ENCODE peak calls at places on chromosomes 16 and 17, in nine cellular contexts. One of them, this sample, is unnamed.

GRCh38 chr17:32920293-32920692 is 7.7 kb upstream of the TMEM98 start:
- DNase-seq in iris pigment epithelial cell: no peak
- DNase-seq in amniotic stem cell: no peak
- DNase-seq in activated naive CD8-positive, alpha-beta T cell treated with anti-CD3 and anti-CD28 coated beads, Interleukin-2, amount 50 U/mL, for 24 hours: no peak
- DNase-seq in NCI-H2171 treated with DMSO at 0.1 percent for 48 hours: no peak
- DNase-seq in choroid plexus epithelial cell: no peak
- DNase-seq in mesendoderm: no peak
- DNase-seq in GM20000: no peak
- DNase-seq in GM03348: no peak
- DNase-seq in this sample: no peak

GRCh38 chr17:57086069-57086930 is 1.3 kb downstream of the AKAP1 start:
- DNase-seq in activated naive CD8-positive, alpha-beta T cell treated with anti-CD3 and anti-CD28 coated beads, Interleukin-2, amount 50 U/mL, for 24 hours: peak
- DNase-seq in choroid plexus epithelial cell: peak
- DNase-seq in NCI-H2171 treated with DMSO at 0.1 percent for 48 hours: peak
- DNase-seq in amniotic stem cell: no peak
- DNase-seq in mesendoderm: peak
- DNase-seq in iris pigment epithelial cell: peak
- DNase-seq in GM03348: peak
- DNase-seq in GM20000: peak
- DNase-seq in this sample: no peak

GRCh38 chr16:67199011-67199807 is at the start of gene ELMO3:
- DNase-seq in GM20000: no peak
- DNase-seq in GM03348: peak
- DNase-seq in iris pigment epithelial cell: no peak
- DNase-seq in mesendoderm: peak
- DNase-seq in NCI-H2171 treated with DMSO at 0.1 percent for 48 hours: peak
- DNase-seq in amniotic stem cell: no peak
- DNase-seq in choroid plexus epithelial cell: no peak
- DNase-seq in activated naive CD8-positive, alpha-beta T cell treated with anti-CD3 and anti-CD28 coated beads, Interleukin-2, amount 50 U/mL, for 24 hours: no peak
- DNase-seq in this sample: no peak

GRCh38 chr17:82424001-82424862 is 5.8 kb upstream of the OGFOD3 start:
- DNase-seq in activated naive CD8-positive, alpha-beta T cell treated with anti-CD3 and anti-CD28 coated beads, Interleukin-2, amount 50 U/mL, for 24 hours: peak
- DNase-seq in GM20000: peak
- DNase-seq in choroid plexus epithelial cell: peak
- DNase-seq in mesendoderm: peak
- DNase-seq in NCI-H2171 treated with DMSO at 0.1 percent for 48 hours: no peak
- DNase-seq in amniotic stem cell: no peak
- DNase-seq in GM03348: peak
- DNase-seq in iris pigment epithelial cell: peak
- DNase-seq in this sample: peak

GRCh38 chr16:70691223-70692129 is 5.6 kb upstream of the MTSS2 start:
- DNase-seq in NCI-H2171 treated with DMSO at 0.1 percent for 48 hours: peak
- DNase-seq in mesendoderm: peak
- DNase-seq in GM03348: peak
- DNase-seq in choroid plexus epithelial cell: peak
- DNase-seq in iris pigment epithelial cell: peak
- DNase-seq in GM20000: no peak
- DNase-seq in activated naive CD8-positive, alpha-beta T cell treated with anti-CD3 and anti-CD28 coated beads, Interleukin-2, amount 50 U/mL, for 24 hours: no peak
- DNase-seq in amniotic stem cell: peak
- DNase-seq in this sample: peak

GRCh38 chr17:67218385-67218950 is 26.5 kb downstream of the HELZ start:
- DNase-seq in mesendoderm: no peak
- DNase-seq in activated naive CD8-positive, alpha-beta T cell treated with anti-CD3 and anti-CD28 coated beads, Interleukin-2, amount 50 U/mL, for 24 hours: no peak
- DNase-seq in choroid plexus epithelial cell: peak
- DNase-seq in GM20000: no peak
- DNase-seq in amniotic stem cell: no peak
- DNase-seq in iris pigment epithelial cell: peak
- DNase-seq in NCI-H2171 treated with DMSO at 0.1 percent for 48 hours: no peak
- DNase-seq in GM03348: peak
- DNase-seq in this sample: no peak

GRCh38 chr17:41906465-41907184 is 12.1 kb downstream of the ACLY start:
- DNase-seq in NCI-H2171 treated with DMSO at 0.1 percent for 48 hours: no peak
- DNase-seq in activated naive CD8-positive, alpha-beta T cell treated with anti-CD3 and anti-CD28 coated beads, Interleukin-2, amount 50 U/mL, for 24 hours: no peak
- DNase-seq in mesendoderm: no peak
- DNase-seq in GM20000: no peak
- DNase-seq in iris pigment epithelial cell: no peak
- DNase-seq in GM03348: no peak
- DNase-seq in choroid plexus epithelial cell: no peak
- DNase-seq in amniotic stem cell: no peak
- DNase-seq in this sample: no peak

GRCh38 chr16:84341533-84342295 is 26.6 kb upstream of the ATP2C2 start:
- DNase-seq in GM03348: no peak
- DNase-seq in iris pigment epithelial cell: no peak
- DNase-seq in choroid plexus epithelial cell: no peak
- DNase-seq in NCI-H2171 treated with DMSO at 0.1 percent for 48 hours: peak
- DNase-seq in GM20000: no peak
- DNase-seq in mesendoderm: no peak
- DNase-seq in amniotic stem cell: no peak
- DNase-seq in activated naive CD8-positive, alpha-beta T cell treated with anti-CD3 and anti-CD28 coated beads, Interleukin-2, amount 50 U/mL, for 24 hours: no peak
- DNase-seq in this sample: no peak

GRCh38 chr16:53091508-53092211 is 36.9 kb downstream of the CHD9 start:
- DNase-seq in NCI-H2171 treated with DMSO at 0.1 percent for 48 hours: peak
- DNase-seq in amniotic stem cell: peak
- DNase-seq in choroid plexus epithelial cell: peak
- DNase-seq in GM20000: peak
- DNase-seq in mesendoderm: peak
- DNase-seq in iris pigment epithelial cell: peak
- DNase-seq in activated naive CD8-positive, alpha-beta T cell treated with anti-CD3 and anti-CD28 coated beads, Interleukin-2, amount 50 U/mL, for 24 hours: peak
- DNase-seq in GM03348: peak
- DNase-seq in this sample: no peak

GRCh38 chr17:47324224-47325020 is 667 bp downstream of the EFCAB13 start:
- DNase-seq in GM03348: peak
- DNase-seq in mesendoderm: peak
- DNase-seq in amniotic stem cell: no peak
- DNase-seq in NCI-H2171 treated with DMSO at 0.1 percent for 48 hours: peak
- DNase-seq in GM20000: peak
- DNase-seq in iris pigment epithelial cell: peak
- DNase-seq in choroid plexus epithelial cell: peak
- DNase-seq in activated naive CD8-positive, alpha-beta T cell treated with anti-CD3 and anti-CD28 coated beads, Interleukin-2, amount 50 U/mL, for 24 hours: peak
- DNase-seq in this sample: peak

GRCh38 chr17:77141846-77142449 is 1.2 kb downstream of the SEC14L1 start:
- DNase-seq in activated naive CD8-positive, alpha-beta T cell treated with anti-CD3 and anti-CD28 coated beads, Interleukin-2, amount 50 U/mL, for 24 hours: no peak
- DNase-seq in GM03348: no peak
- DNase-seq in amniotic stem cell: no peak
- DNase-seq in iris pigment epithelial cell: no peak
- DNase-seq in NCI-H2171 treated with DMSO at 0.1 percent for 48 hours: no peak
- DNase-seq in mesendoderm: no peak
- DNase-seq in GM20000: no peak
- DNase-seq in choroid plexus epithelial cell: no peak
- DNase-seq in this sample: no peak

GRCh38 chr17:29140051-29140582 is 40.1 kb downstream of the MYO18A start:
- DNase-seq in iris pigment epithelial cell: peak
- DNase-seq in NCI-H2171 treated with DMSO at 0.1 percent for 48 hours: peak
- DNase-seq in amniotic stem cell: no peak
- DNase-seq in choroid plexus epithelial cell: peak
- DNase-seq in GM03348: peak
- DNase-seq in GM20000: peak
- DNase-seq in mesendoderm: peak
- DNase-seq in activated naive CD8-positive, alpha-beta T cell treated with anti-CD3 and anti-CD28 coated beads, Interleukin-2, amount 50 U/mL, for 24 hours: peak
- DNase-seq in this sample: peak

GRCh38 chr17:51487947-51488346 is 227.6 kb downstream of the UTP18 start:
- DNase-seq in NCI-H2171 treated with DMSO at 0.1 percent for 48 hours: peak
- DNase-seq in activated naive CD8-positive, alpha-beta T cell treated with anti-CD3 and anti-CD28 coated beads, Interleukin-2, amount 50 U/mL, for 24 hours: peak
- DNase-seq in GM20000: no peak
- DNase-seq in GM03348: no peak
- DNase-seq in amniotic stem cell: no peak
- DNase-seq in mesendoderm: peak
- DNase-seq in choroid plexus epithelial cell: no peak
- DNase-seq in iris pigment epithelial cell: no peak
- DNase-seq in this sample: no peak

GRCh38 chr17:33142703-33143299 is 150.3 kb downstream of the ASIC2 start:
- DNase-seq in NCI-H2171 treated with DMSO at 0.1 percent for 48 hours: no peak
- DNase-seq in iris pigment epithelial cell: peak
- DNase-seq in choroid plexus epithelial cell: peak
- DNase-seq in amniotic stem cell: no peak
- DNase-seq in activated naive CD8-positive, alpha-beta T cell treated with anti-CD3 and anti-CD28 coated beads, Interleukin-2, amount 50 U/mL, for 24 hours: peak
- DNase-seq in GM03348: peak
- DNase-seq in GM20000: peak
- DNase-seq in mesendoderm: peak
- DNase-seq in this sample: no peak

GRCh38 chr17:77496831-77497577 is 356.2 kb downstream of the SEC14L1 start:
- DNase-seq in NCI-H2171 treated with DMSO at 0.1 percent for 48 hours: no peak
- DNase-seq in GM03348: no peak
- DNase-seq in iris pigment epithelial cell: no peak
- DNase-seq in mesendoderm: no peak
- DNase-seq in choroid plexus epithelial cell: no peak
- DNase-seq in GM20000: no peak
- DNase-seq in activated naive CD8-positive, alpha-beta T cell treated with anti-CD3 and anti-CD28 coated beads, Interleukin-2, amount 50 U/mL, for 24 hours: no peak
- DNase-seq in amniotic stem cell: no peak
- DNase-seq in this sample: peak

GRCh38 chr17:79073016-79073705 is 1.5 kb upstream of the ENGASE start:
- DNase-seq in mesendoderm: no peak
- DNase-seq in iris pigment epithelial cell: no peak
- DNase-seq in amniotic stem cell: no peak
- DNase-seq in choroid plexus epithelial cell: no peak
- DNase-seq in activated naive CD8-positive, alpha-beta T cell treated with anti-CD3 and anti-CD28 coated beads, Interleukin-2, amount 50 U/mL, for 24 hours: no peak
- DNase-seq in NCI-H2171 treated with DMSO at 0.1 percent for 48 hours: no peak
- DNase-seq in GM20000: no peak
- DNase-seq in GM03348: no peak
- DNase-seq in this sample: no peak

GRCh38 chr16:86923656-86924055 is 345.3 kb downstream of the FOXL1 start:
- DNase-seq in choroid plexus epithelial cell: no peak
- DNase-seq in iris pigment epithelial cell: no peak
- DNase-seq in amniotic stem cell: no peak
- DNase-seq in NCI-H2171 treated with DMSO at 0.1 percent for 48 hours: no peak
- DNase-seq in activated naive CD8-positive, alpha-beta T cell treated with anti-CD3 and anti-CD28 coated beads, Interleukin-2, amount 50 U/mL, for 24 hours: no peak
- DNase-seq in GM20000: no peak
- DNase-seq in mesendoderm: no peak
- DNase-seq in GM03348: no peak
- DNase-seq in this sample: no peak

GRCh38 chr17:83118071-83118841 is 38.8 kb downstream of the METRNL start:
- DNase-seq in amniotic stem cell: no peak
- DNase-seq in iris pigment epithelial cell: no peak
- DNase-seq in GM03348: no peak
- DNase-seq in mesendoderm: no peak
- DNase-seq in activated naive CD8-positive, alpha-beta T cell treated with anti-CD3 and anti-CD28 coated beads, Interleukin-2, amount 50 U/mL, for 24 hours: no peak
- DNase-seq in GM20000: no peak
- DNase-seq in choroid plexus epithelial cell: no peak
- DNase-seq in NCI-H2171 treated with DMSO at 0.1 percent for 48 hours: no peak
- DNase-seq in this sample: no peak

GRCh38 chr17:16001498-16001897 is 1.9 kb downstream of the TTC19 start:
- DNase-seq in GM03348: no peak
- DNase-seq in mesendoderm: no peak
- DNase-seq in NCI-H2171 treated with DMSO at 0.1 percent for 48 hours: no peak
- DNase-seq in GM20000: no peak
- DNase-seq in choroid plexus epithelial cell: peak
- DNase-seq in activated naive CD8-positive, alpha-beta T cell treated with anti-CD3 and anti-CD28 coated beads, Interleukin-2, amount 50 U/mL, for 24 hours: no peak
- DNase-seq in iris pigment epithelial cell: no peak
- DNase-seq in amniotic stem cell: no peak
- DNase-seq in this sample: no peak

GRCh38 chr17:80028030-80028429 is 7.6 kb downstream of the TBC1D16 start:
- DNase-seq in GM03348: no peak
- DNase-seq in amniotic stem cell: no peak
- DNase-seq in iris pigment epithelial cell: no peak
- DNase-seq in mesendoderm: no peak
- DNase-seq in NCI-H2171 treated with DMSO at 0.1 percent for 48 hours: peak
- DNase-seq in activated naive CD8-positive, alpha-beta T cell treated with anti-CD3 and anti-CD28 coated beads, Interleukin-2, amount 50 U/mL, for 24 hours: no peak
- DNase-seq in GM20000: no peak
- DNase-seq in choroid plexus epithelial cell: no peak
- DNase-seq in this sample: no peak

GRCh38 chr16:12436201-12436657 is 367.5 kb downstream of the CPPED1 start:
- DNase-seq in mesendoderm: peak
- DNase-seq in amniotic stem cell: no peak
- DNase-seq in activated naive CD8-positive, alpha-beta T cell treated with anti-CD3 and anti-CD28 coated beads, Interleukin-2, amount 50 U/mL, for 24 hours: no peak
- DNase-seq in GM20000: no peak
- DNase-seq in NCI-H2171 treated with DMSO at 0.1 percent for 48 hours: peak
- DNase-seq in GM03348: no peak
- DNase-seq in choroid plexus epithelial cell: no peak
- DNase-seq in iris pigment epithelial cell: no peak
- DNase-seq in this sample: no peak

GRCh38 chr16:3094289-3095027 is 4.6 kb downstream of the ZSCAN10 start:
- DNase-seq in choroid plexus epithelial cell: peak
- DNase-seq in GM03348: peak
- DNase-seq in iris pigment epithelial cell: peak
- DNase-seq in NCI-H2171 treated with DMSO at 0.1 percent for 48 hours: no peak
- DNase-seq in GM20000: peak
- DNase-seq in amniotic stem cell: no peak
- DNase-seq in mesendoderm: peak
- DNase-seq in activated naive CD8-positive, alpha-beta T cell treated with anti-CD3 and anti-CD28 coated beads, Interleukin-2, amount 50 U/mL, for 24 hours: peak
- DNase-seq in this sample: no peak

GRCh38 chr17:79001190-79002020 is 8.2 kb downstream of the CANT1 start:
- DNase-seq in NCI-H2171 treated with DMSO at 0.1 percent for 48 hours: no peak
- DNase-seq in mesendoderm: no peak
- DNase-seq in choroid plexus epithelial cell: no peak
- DNase-seq in amniotic stem cell: no peak
- DNase-seq in iris pigment epithelial cell: no peak
- DNase-seq in activated naive CD8-positive, alpha-beta T cell treated with anti-CD3 and anti-CD28 coated beads, Interleukin-2, amount 50 U/mL, for 24 hours: no peak
- DNase-seq in GM20000: no peak
- DNase-seq in GM03348: no peak
- DNase-seq in this sample: no peak

GRCh38 chr17:49674507-49674906 is 3.4 kb downstream of the SPOP start:
- DNase-seq in NCI-H2171 treated with DMSO at 0.1 percent for 48 hours: no peak
- DNase-seq in mesendoderm: no peak
- DNase-seq in GM03348: no peak
- DNase-seq in iris pigment epithelial cell: no peak
- DNase-seq in GM20000: no peak
- DNase-seq in choroid plexus epithelial cell: no peak
- DNase-seq in amniotic stem cell: no peak
- DNase-seq in activated naive CD8-positive, alpha-beta T cell treated with anti-CD3 and anti-CD28 coated beads, Interleukin-2, amount 50 U/mL, for 24 hours: no peak
- DNase-seq in this sample: no peak

GRCh38 chr17:55157165-55157564 is 107.6 kb upstream of the HLF start:
- DNase-seq in GM03348: no peak
- DNase-seq in choroid plexus epithelial cell: peak
- DNase-seq in activated naive CD8-positive, alpha-beta T cell treated with anti-CD3 and anti-CD28 coated beads, Interleukin-2, amount 50 U/mL, for 24 hours: no peak
- DNase-seq in iris pigment epithelial cell: peak
- DNase-seq in mesendoderm: no peak
- DNase-seq in amniotic stem cell: no peak
- DNase-seq in NCI-H2171 treated with DMSO at 0.1 percent for 48 hours: peak
- DNase-seq in GM20000: no peak
- DNase-seq in this sample: no peak

GRCh38 chr16:70738083-70738977 is 52.5 kb upstream of the MTSS2 start:
- DNase-seq in GM20000: no peak
- DNase-seq in activated naive CD8-positive, alpha-beta T cell treated with anti-CD3 and anti-CD28 coated beads, Interleukin-2, amount 50 U/mL, for 24 hours: peak
- DNase-seq in iris pigment epithelial cell: peak
- DNase-seq in GM03348: peak
- DNase-seq in choroid plexus epithelial cell: peak
- DNase-seq in NCI-H2171 treated with DMSO at 0.1 percent for 48 hours: no peak
- DNase-seq in mesendoderm: peak
- DNase-seq in amniotic stem cell: peak
- DNase-seq in this sample: no peak